ENCODE peak calls at places on chromosomes 4 and X, in nine cellular contexts. N is right atrium auricular region, I is stomach, B is Calu3, A is lower leg skin, O is H9, T is endodermal cell, Y is fibroblast of lung, K is body of pancreas. E is an unnamed sample.

GRCh38 chrX:49242545-49243066 is 7.3 kb downstream of the CCDC22 start:
- DNase-seq in N (no peak), I (no peak), B (no peak), A (no peak), O (no peak), T (no peak), Y (no peak), K (no peak), E (no peak)

GRCh38 chr4:59920414-59920813 is 1279.7 kb upstream of the ADGRL3 start:
- DNase-seq in N (no peak), I (no peak), B (no peak), A (no peak), O (peak; percentile 33), T (peak; percentile 52), Y (no peak), K (no peak), E (no peak)

GRCh38 chr4:180630012-180630411 is 1613.2 kb upstream of the TENM3 start:
- DNase-seq in N (no peak), I (no peak), B (no peak), A (no peak), O (no peak), T (no peak), Y (no peak), K (no peak), E (no peak)

GRCh38 chr4:161178310-161178709 is 985.5 kb downstream of the FSTL5 start:
- DNase-seq in N (no peak), I (no peak), B (no peak), A (no peak), O (no peak), T (no peak), Y (no peak), K (no peak), E (no peak)

GRCh38 chr4:139878050-139878449 is 212.4 kb downstream of the MGST2 start:
- DNase-seq in N (no peak), I (no peak), B (no peak), A (no peak), O (no peak), T (no peak), Y (no peak), K (no peak), E (no peak)

GRCh38 chr4:28357985-28358384 is 1497.3 kb downstream of the STIM2 start:
- DNase-seq in N (no peak), I (no peak), B (no peak), A (no peak), O (peak; percentile 40), T (peak; percentile 63), Y (peak; percentile 37), K (no peak), E (no peak)

GRCh38 chrX:38954520-38954919 is 153.3 kb downstream of the MID1IP1 start:
- DNase-seq in N (no peak), I (no peak), B (no peak), A (no peak), O (no peak), T (no peak), Y (no peak), K (no peak), E (no peak)

GRCh38 chr4:128847074-128847724 is 37.7 kb downstream of the JADE1 start:
- DNase-seq in N (no peak), I (no peak), B (no peak), A (no peak), O (no peak), T (peak; percentile 35), Y (no peak), K (no peak), E (no peak)

GRCh38 chr4:47791978-47792377 is 45.9 kb downstream of the CORIN start:
- DNase-seq in N (no peak), I (no peak), B (no peak), A (no peak), O (no peak), T (no peak), Y (no peak), K (no peak), E (no peak)

GRCh38 chrX:37888010-37888409 is 40.6 kb upstream of the DYNLT3 start:
- DNase-seq in N (no peak), I (no peak), B (no peak), A (no peak), O (no peak), T (no peak), Y (no peak), K (no peak), E (no peak)

GRCh38 chr4:2281575-2282343 is 19.9 kb upstream of the MXD4 start:
- DNase-seq in N (no peak), I (peak; percentile 51), B (no peak), A (no peak), O (no peak), T (no peak), Y (no peak), K (peak; percentile 35), E (no peak)
- TF ChIP-seq CTCF in N (no peak), I (no peak), B (no peak), A (no peak), O (no peak), T (peak; percentile 22), Y (no peak), K (peak; percentile 23), E (no peak)

GRCh38 chrX:88136328-88136727 is 610.7 kb upstream of the CPXCR1 start:
- DNase-seq in N (no peak), I (no peak), B (no peak), A (no peak), O (no peak), T (no peak), Y (no peak), K (no peak), E (no peak)

DNA sequence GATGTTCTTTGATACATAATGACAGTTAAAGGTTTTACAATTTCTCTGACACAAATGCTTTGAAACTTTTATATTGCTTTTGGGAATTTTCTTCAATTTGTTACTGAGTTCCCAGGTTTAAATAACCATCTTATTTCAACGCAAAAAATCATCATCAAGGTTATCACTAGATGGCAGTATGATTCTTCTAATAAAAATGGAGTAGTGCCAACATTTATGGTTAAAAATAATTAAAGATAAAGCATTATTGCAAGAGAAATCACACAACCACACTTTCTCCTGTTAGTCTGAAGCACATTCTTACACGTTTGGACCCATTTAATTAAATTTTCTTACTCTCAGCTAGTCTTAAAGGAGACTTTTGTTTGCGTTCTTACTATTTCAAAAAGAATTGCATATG is 611.3 kb upstream of the CPXCR1 start:
- DNase-seq in N (no peak), I (no peak), B (no peak), A (no peak), O (no peak), T (no peak), Y (no peak), K (no peak), E (no peak)
- TF ChIP-seq CTCF in N (no peak), I (no peak), B (no peak), A (no peak), O (peak; percentile 76), T (peak; percentile 75), Y (no peak), K (peak; percentile 22), E (peak; percentile 19)

DNA sequence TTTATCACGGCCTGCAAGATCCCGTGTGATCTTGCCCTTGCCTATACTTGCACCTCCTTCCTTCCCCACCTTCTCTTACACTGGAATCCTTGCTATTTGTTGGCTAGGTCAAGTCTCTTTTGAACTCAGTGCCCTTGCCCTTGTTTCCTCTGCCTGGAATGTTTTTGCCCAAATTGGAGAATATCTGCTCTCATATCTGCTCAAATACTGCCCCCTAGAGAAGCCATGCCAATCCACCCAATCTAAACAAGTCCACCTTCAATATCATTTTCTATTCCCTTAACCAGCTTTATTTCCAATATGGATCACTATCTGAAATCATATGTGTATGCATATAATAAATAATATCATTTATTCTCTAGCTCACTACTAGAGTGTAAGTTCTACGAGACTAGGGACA is 1044.2 kb upstream of the FTHL17 start:
- DNase-seq in N (no peak), I (no peak), B (peak; percentile 1), A (no peak), O (no peak), T (peak; percentile 41), Y (no peak), K (no peak), E (no peak)
- TF ChIP-seq CTCF in N (no peak), I (no peak), B (no peak), A (no peak), O (peak; percentile 49), T (peak; percentile 46), Y (no peak), K (no peak), E (peak; percentile 34)

DNA sequence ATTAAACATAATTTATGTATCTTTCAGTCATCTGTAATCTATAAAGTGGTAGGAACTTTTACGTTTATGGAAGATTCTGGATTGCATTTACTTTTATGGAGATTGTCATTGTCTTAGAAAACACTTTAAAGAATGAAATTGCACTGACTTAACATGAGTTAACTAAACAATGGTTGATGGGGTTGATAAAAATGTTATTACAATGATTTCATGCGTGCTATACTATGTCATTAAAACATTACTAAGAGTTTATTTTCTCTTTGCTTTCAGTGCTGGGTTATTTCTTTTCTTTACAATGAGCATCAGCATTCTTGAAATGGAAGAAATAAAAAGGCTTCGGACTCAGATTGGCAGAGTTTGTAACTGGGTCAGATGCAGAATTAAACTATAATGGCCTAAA is 67.1 kb upstream of the PDLIM3 start:
- DNase-seq in N (no peak), I (no peak), B (no peak), A (no peak), O (no peak), T (no peak), Y (no peak), K (no peak), E (no peak)
- TF ChIP-seq CTCF in N (no peak), I (no peak), B (no peak), A (no peak), O (no peak), T (no peak), Y (no peak), K (no peak), E (no peak)

GRCh38 chr4:36445485-36445884 is 164.1 kb downstream of the DTHD1 start:
- DNase-seq in N (no peak), I (no peak), B (no peak), A (no peak), O (no peak), T (no peak), Y (no peak), K (no peak), E (no peak)

GRCh38 chr4:36446275-36446674 is 164.9 kb downstream of the DTHD1 start:
- DNase-seq in N (no peak), I (no peak), B (no peak), A (no peak), O (no peak), T (no peak), Y (no peak), K (no peak), E (no peak)
- TF ChIP-seq CTCF in N (no peak), I (no peak), B (no peak), A (no peak), O (no peak), T (no peak), Y (no peak), K (no peak), E (no peak)

GRCh38 chr4:89949782-89950387 is 55.2 kb downstream of the MMRN1 start:
- DNase-seq in N (no peak), I (no peak), B (no peak), A (no peak), O (no peak), T (no peak), Y (no peak), K (no peak), E (no peak)
- TF ChIP-seq CTCF in N (no peak), I (peak; percentile 11), B (no peak), A (no peak), O (peak; percentile 62), T (peak; percentile 82), Y (no peak), K (peak; percentile 38), E (peak; percentile 27)

E was measured in osteocyte.